ENCODE peak calls at places on chromosome 9, in ten cellular contexts. H is lower lobe of right lung; R is CD4-positive, CD25-positive, alpha-beta regulatory T cell; K is heart right ventricle; G is ascending aorta; D is MM.1S; P is fibroblast of lung; L is neural progenitor cell; O is pancreas; E is SK-N-SH. S is an unnamed sample.

GRCh38 chr9:112112941-112113399 is 62.1 kb downstream of the SUSD1 start:
- DNase-seq in E (peak; percentile 24), P (peak; percentile 2), D (no peak), H (no peak), G (no peak), L (peak; percentile 53), O (no peak), K (no peak), R (peak; percentile 26), S (peak; percentile 13)

GRCh38 chr9:96344458-96345180 is 38.9 kb downstream of the SLC35D2 start:
- DNase-seq in D (no peak), H (no peak), L (peak; percentile 44), P (peak; percentile 98), E (peak; percentile 63), R (no peak), G (peak; percentile 15), O (no peak), K (peak; percentile 59), S (no peak)

GRCh38 chr9:20884985-20885593 is 146.4 kb downstream of the HACD4 start:
- DNase-seq in H (peak; percentile 55), D (peak; percentile 37), G (no peak), E (peak; percentile 17), L (peak; percentile 59), R (peak; percentile 75), O (no peak), P (peak; percentile 65), K (peak; percentile 44), S (peak; percentile 57)

GRCh38 chr9:122888480-122888879 is 16.7 kb downstream of the RC3H2 start:
- DNase-seq in L (no peak), R (no peak), P (no peak), O (no peak), H (no peak), G (no peak), D (no peak), K (no peak), E (no peak), S (no peak)

GRCh38 chr9:20616808-20617207 is 5.5 kb downstream of the MLLT3 start:
- DNase-seq in K (no peak), G (no peak), D (no peak), O (no peak), H (no peak), P (no peak), R (no peak), L (no peak), E (no peak), S (no peak)

GRCh38 chr9:95055851-95056551 is 261.5 kb downstream of the FANCC start:
- DNase-seq in R (no peak), P (peak; percentile 85), O (no peak), D (no peak), H (no peak), G (no peak), E (peak; percentile 70), L (no peak), K (peak; percentile 64), S (no peak)

GRCh38 chr9:35696520-35697215 is 6.9 kb upstream of the TPM2 start:
- DNase-seq in L (peak; percentile 70), G (no peak), R (peak; percentile 62), E (peak; percentile 85), H (peak; percentile 61), D (peak; percentile 51), P (peak; percentile 55), K (peak; percentile 47), O (peak; percentile 78), S (peak; percentile 49)

GRCh38 chr9:69044226-69045219 is 9.0 kb downstream of the FXN start:
- DNase-seq in G (no peak), E (peak; percentile 50), D (peak; percentile 89), O (no peak), R (peak; percentile 37), H (no peak), L (peak; percentile 26), K (no peak), P (peak; percentile 65), S (no peak)

DNA sequence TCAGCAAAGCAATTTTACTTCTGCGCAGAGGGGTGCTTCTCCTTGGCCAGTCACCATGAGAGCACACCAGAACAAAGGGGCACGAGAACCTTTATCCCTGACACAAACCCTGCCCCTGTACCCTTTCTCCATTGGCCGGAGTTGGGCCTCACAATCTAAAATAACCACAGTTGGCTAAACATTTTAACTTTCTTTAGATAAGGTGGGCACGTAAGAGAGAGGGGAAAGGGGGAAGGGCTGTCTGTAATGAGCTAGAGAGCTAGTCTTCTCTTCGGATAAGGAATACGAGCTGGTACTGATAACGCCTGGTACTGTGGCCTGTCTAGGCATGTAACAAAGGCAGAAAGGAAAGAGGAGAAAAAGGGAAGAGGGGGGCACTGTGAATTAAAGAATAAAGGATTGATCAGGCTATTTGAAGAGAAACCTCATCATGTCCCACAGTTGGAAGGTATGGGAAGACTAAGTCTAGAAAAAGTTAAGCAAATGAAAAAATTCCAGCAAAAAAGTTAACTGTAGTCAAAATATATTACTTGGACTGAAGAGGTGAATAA is 1.8 kb upstream of the IARS1 start:
- DNase-seq in P (no peak), H (no peak), D (no peak), K (no peak), O (no peak), G (no peak), R (no peak), L (no peak), E (no peak), S (no peak)
- H3K4me3 ChIP-seq in P (no peak overlapping the region), H (no peak overlapping the region), D (no peak overlapping the region), K (no peak overlapping the region), O (no peak overlapping the region), G (no peak overlapping the region), R (peak overlapping the region; percentile 98), L (no peak overlapping the region), E (no peak overlapping the region), S (peak overlapping the region; percentile 85)

DNA sequence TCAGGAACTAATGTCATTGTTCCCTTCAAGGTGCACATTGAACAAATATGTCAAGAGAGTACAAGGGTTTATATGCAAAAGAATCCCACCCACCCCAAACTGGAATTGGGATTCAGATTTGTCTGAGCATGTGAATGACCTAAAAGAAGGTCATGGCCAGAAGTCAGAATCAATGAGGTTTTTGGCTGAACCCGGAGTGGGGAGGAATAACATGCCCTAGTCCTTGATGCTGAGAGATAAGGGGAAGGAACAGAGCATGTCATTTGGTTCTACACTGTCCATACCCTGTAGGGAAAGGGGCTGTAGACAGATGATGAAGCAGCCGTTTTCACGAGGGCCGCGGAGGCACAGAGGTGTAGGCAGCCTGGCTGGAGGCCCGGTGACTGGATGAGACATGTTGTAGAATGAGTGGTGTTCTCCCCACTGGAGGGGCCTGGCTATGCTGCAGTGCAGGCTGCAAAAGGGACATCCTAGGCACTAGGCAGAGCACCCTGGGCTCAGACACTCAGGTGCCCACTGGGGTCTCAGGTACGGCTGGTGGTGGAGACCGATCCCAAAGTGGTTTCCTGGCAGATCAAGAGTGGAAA is 65.9 kb downstream of the ZFAND5 start:
- DNase-seq in P (no peak), K (no peak), D (no peak), L (no peak), E (no peak), H (no peak), O (peak; percentile 40), G (no peak), R (no peak), S (no peak)
- H3K27ac ChIP-seq in P (no peak overlapping the region), K (no peak overlapping the region), D (no peak overlapping the region), L (no peak overlapping the region), E (no peak overlapping the region), H (no peak overlapping the region), O (no peak overlapping the region), G (no peak overlapping the region), R (no peak overlapping the region), S (no peak overlapping the region)

DNA sequence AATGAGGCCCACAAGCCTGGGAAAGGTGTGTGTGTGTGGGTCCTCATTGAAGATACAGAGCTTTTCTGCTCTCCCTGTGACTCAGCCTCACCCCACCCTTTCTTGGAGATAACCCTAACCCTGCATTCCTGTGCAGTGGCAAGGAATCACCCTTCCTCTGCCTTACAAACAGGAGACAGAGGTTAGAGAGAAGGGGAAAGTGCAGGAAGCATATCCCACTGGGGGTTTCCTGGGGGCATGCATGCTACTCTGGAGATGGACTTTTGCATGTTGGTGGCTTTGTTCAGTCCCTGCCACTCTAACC is 4.5 kb upstream of the LHX2 start:
- DNase-seq in H (no peak), L (peak; percentile 54), R (no peak), O (no peak), P (no peak), D (no peak), E (no peak), K (no peak), G (no peak), S (no peak)
- H3K27me3 ChIP-seq in H (peaks cover 100% of the 10 kb centered on the region), L (peaks cover 100% of the 10 kb centered on the region), R (peaks cover 58% of the 10 kb centered on the region), O (peaks cover 18% of the 10 kb centered on the region), P (peaks cover 81% of the 10 kb centered on the region), D (peaks cover 89% of the 10 kb centered on the region), E (peaks cover 92% of the 10 kb centered on the region), K (peaks cover 100% of the 10 kb centered on the region), G (peaks cover 23% of the 10 kb centered on the region), S (peaks cover 39% of the 10 kb centered on the region)

DNA sequence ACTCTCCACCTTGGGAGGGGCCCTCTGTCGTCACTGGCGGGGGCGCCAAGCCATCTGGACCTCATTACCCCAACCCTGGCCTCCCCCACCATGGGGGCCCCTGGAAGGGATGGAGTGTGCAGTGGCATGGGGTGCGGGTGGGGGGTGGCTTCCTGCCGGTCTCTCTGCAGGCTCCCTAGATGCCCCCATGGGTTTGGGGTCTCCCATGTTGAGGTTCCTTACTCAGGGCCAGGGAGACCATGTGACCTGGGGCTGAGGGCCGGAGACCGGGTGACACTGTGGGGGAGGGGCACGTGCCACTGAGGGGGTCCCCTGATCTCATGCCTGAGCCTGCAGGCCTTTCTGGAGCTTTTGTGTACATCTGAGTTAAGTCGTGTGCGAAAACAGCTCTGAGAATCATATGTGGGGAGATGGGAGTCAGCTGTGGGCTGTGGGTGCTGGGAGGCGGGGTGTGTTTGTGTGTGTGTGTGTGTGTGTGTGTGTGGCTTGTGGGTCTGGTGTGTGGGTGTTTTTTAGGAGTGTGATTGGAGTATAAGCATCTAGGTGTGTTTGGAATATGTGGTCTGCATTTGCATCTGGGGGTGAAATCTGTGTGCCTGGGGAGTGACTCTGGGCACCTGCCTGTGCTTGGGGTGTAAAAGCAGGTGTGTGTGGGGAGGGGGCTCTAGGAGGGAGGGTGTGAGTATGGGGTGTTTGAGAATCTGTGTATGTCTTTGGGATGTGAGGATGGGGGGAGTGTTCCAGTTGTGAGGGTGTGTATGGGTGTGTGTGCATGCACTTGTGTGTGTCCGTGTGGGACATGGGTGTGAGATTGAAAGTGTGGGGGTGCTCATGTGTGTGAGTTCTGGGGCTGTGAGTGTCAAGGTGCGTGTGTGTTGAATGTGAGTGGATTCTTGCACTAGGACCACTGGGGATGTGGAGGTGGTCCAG is 32.1 kb downstream of the GOLGA2 start:
- DNase-seq in R (no peak), G (no peak), L (no peak), H (no peak), O (peak; percentile 60), K (peak; percentile 48), E (peak; percentile 63), D (no peak), P (peak; percentile 71), S (no peak)
- H3K4me3 ChIP-seq in R (no peak overlapping the region), G (no peak overlapping the region), L (no peak overlapping the region), H (peak overlapping the region; percentile 44), O (no peak overlapping the region), K (peak overlapping the region; percentile 52), E (no peak overlapping the region), D (no peak overlapping the region), P (peak overlapping the region; percentile 62), S (no peak overlapping the region)

S was measured in DND-41.